ENCODE peak calls at places on chromosomes 12 and 14, in eight cellular contexts. One of them, this sample, is unnamed.

GRCh38 chr12:32032205-32032810 is 73.1 kb downstream of the RESF1 start:
- DNase-seq in EH: peak
- DNase-seq in esophagus muscularis mucosa: no peak
- DNase-seq in T-helper 9 cell: no peak
- DNase-seq in testis: no peak
- DNase-seq in HT-29: no peak
- DNase-seq in stimulated activated CD8-positive, alpha-beta memory T cell treated with anti-CD3 and anti-CD28 coated beads, Interleukin-15, amount 100 ng/mL, for 4 hours: no peak
- DNase-seq in iris pigment epithelial cell: peak
- DNase-seq in this sample: no peak

GRCh38 chr12:131011165-131012079 is 57.7 kb downstream of the ADGRD1 start:
- DNase-seq in T-helper 9 cell: no peak
- DNase-seq in iris pigment epithelial cell: no peak
- DNase-seq in testis: no peak
- DNase-seq in esophagus muscularis mucosa: no peak
- DNase-seq in HT-29: no peak
- DNase-seq in stimulated activated CD8-positive, alpha-beta memory T cell treated with anti-CD3 and anti-CD28 coated beads, Interleukin-15, amount 100 ng/mL, for 4 hours: no peak
- DNase-seq in EH: peak
- DNase-seq in this sample: no peak

GRCh38 chr12:40144023-40144422 is 38.1 kb upstream of the SLC2A13 start:
- DNase-seq in esophagus muscularis mucosa: no peak
- DNase-seq in stimulated activated CD8-positive, alpha-beta memory T cell treated with anti-CD3 and anti-CD28 coated beads, Interleukin-15, amount 100 ng/mL, for 4 hours: no peak
- DNase-seq in HT-29: no peak
- DNase-seq in T-helper 9 cell: no peak
- DNase-seq in EH: no peak
- DNase-seq in iris pigment epithelial cell: no peak
- DNase-seq in testis: peak
- DNase-seq in this sample: no peak

GRCh38 chr12:113276306-113276705 is 55.0 kb downstream of the TPCN1 start:
- DNase-seq in esophagus muscularis mucosa: no peak
- DNase-seq in T-helper 9 cell: no peak
- DNase-seq in EH: no peak
- DNase-seq in stimulated activated CD8-positive, alpha-beta memory T cell treated with anti-CD3 and anti-CD28 coated beads, Interleukin-15, amount 100 ng/mL, for 4 hours: no peak
- DNase-seq in iris pigment epithelial cell: no peak
- DNase-seq in testis: no peak
- DNase-seq in HT-29: no peak
- DNase-seq in this sample: no peak

GRCh38 chr14:69573205-69573840 is 1.3 kb downstream of the CCDC177 start:
- DNase-seq in HT-29: no peak
- DNase-seq in testis: no peak
- DNase-seq in stimulated activated CD8-positive, alpha-beta memory T cell treated with anti-CD3 and anti-CD28 coated beads, Interleukin-15, amount 100 ng/mL, for 4 hours: no peak
- DNase-seq in esophagus muscularis mucosa: no peak
- DNase-seq in EH: no peak
- DNase-seq in T-helper 9 cell: no peak
- DNase-seq in iris pigment epithelial cell: no peak
- DNase-seq in this sample: no peak

GRCh38 chr12:28232212-28232928 is 42.1 kb downstream of the CCDC91 start:
- DNase-seq in testis: no peak
- DNase-seq in iris pigment epithelial cell: no peak
- DNase-seq in esophagus muscularis mucosa: no peak
- DNase-seq in EH: no peak
- DNase-seq in HT-29: no peak
- DNase-seq in stimulated activated CD8-positive, alpha-beta memory T cell treated with anti-CD3 and anti-CD28 coated beads, Interleukin-15, amount 100 ng/mL, for 4 hours: no peak
- DNase-seq in T-helper 9 cell: no peak
- DNase-seq in this sample: no peak

GRCh38 chr12:102029148-102029547 is 32.6 kb downstream of the WASHC3 start:
- DNase-seq in EH: no peak
- DNase-seq in iris pigment epithelial cell: no peak
- DNase-seq in testis: no peak
- DNase-seq in HT-29: no peak
- DNase-seq in esophagus muscularis mucosa: no peak
- DNase-seq in T-helper 9 cell: no peak
- DNase-seq in stimulated activated CD8-positive, alpha-beta memory T cell treated with anti-CD3 and anti-CD28 coated beads, Interleukin-15, amount 100 ng/mL, for 4 hours: no peak
- DNase-seq in this sample: no peak

GRCh38 chr12:7175493-7175892 is 14.0 kb upstream of the PEX5 start:
- DNase-seq in stimulated activated CD8-positive, alpha-beta memory T cell treated with anti-CD3 and anti-CD28 coated beads, Interleukin-15, amount 100 ng/mL, for 4 hours: no peak
- DNase-seq in T-helper 9 cell: no peak
- DNase-seq in testis: no peak
- DNase-seq in iris pigment epithelial cell: peak
- DNase-seq in EH: peak
- DNase-seq in esophagus muscularis mucosa: no peak
- DNase-seq in HT-29: no peak
- DNase-seq in this sample: no peak

GRCh38 chr12:117878598-117878997 is 90.2 kb downstream of the KSR2 start:
- DNase-seq in EH: no peak
- DNase-seq in iris pigment epithelial cell: no peak
- DNase-seq in HT-29: no peak
- DNase-seq in T-helper 9 cell: no peak
- DNase-seq in testis: no peak
- DNase-seq in esophagus muscularis mucosa: no peak
- DNase-seq in stimulated activated CD8-positive, alpha-beta memory T cell treated with anti-CD3 and anti-CD28 coated beads, Interleukin-15, amount 100 ng/mL, for 4 hours: no peak
- DNase-seq in this sample: no peak

GRCh38 chr12:122865268-122866231 is 30.3 kb downstream of the HIP1R start:
- DNase-seq in stimulated activated CD8-positive, alpha-beta memory T cell treated with anti-CD3 and anti-CD28 coated beads, Interleukin-15, amount 100 ng/mL, for 4 hours: no peak
- DNase-seq in esophagus muscularis mucosa: no peak
- DNase-seq in iris pigment epithelial cell: peak
- DNase-seq in testis: peak
- DNase-seq in EH: no peak
- DNase-seq in T-helper 9 cell: no peak
- DNase-seq in HT-29: no peak
- DNase-seq in this sample: no peak

GRCh38 chr12:56127888-56128668 is at the start of gene ESYT1:
- DNase-seq in EH: peak
- DNase-seq in stimulated activated CD8-positive, alpha-beta memory T cell treated with anti-CD3 and anti-CD28 coated beads, Interleukin-15, amount 100 ng/mL, for 4 hours: peak
- DNase-seq in esophagus muscularis mucosa: peak
- DNase-seq in testis: peak
- DNase-seq in T-helper 9 cell: peak
- DNase-seq in HT-29: peak
- DNase-seq in iris pigment epithelial cell: peak
- DNase-seq in this sample: peak

GRCh38 chr12:109831365-109831764 is 1.8 kb downstream of the TRPV4 start:
- DNase-seq in esophagus muscularis mucosa: no peak
- DNase-seq in HT-29: no peak
- DNase-seq in stimulated activated CD8-positive, alpha-beta memory T cell treated with anti-CD3 and anti-CD28 coated beads, Interleukin-15, amount 100 ng/mL, for 4 hours: no peak
- DNase-seq in testis: no peak
- DNase-seq in EH: no peak
- DNase-seq in iris pigment epithelial cell: no peak
- DNase-seq in T-helper 9 cell: no peak
- DNase-seq in this sample: no peak

GRCh38 chr14:88831285-88831684 is 6.8 kb downstream of the TTC8 start:
- DNase-seq in testis: no peak
- DNase-seq in esophagus muscularis mucosa: no peak
- DNase-seq in iris pigment epithelial cell: peak
- DNase-seq in stimulated activated CD8-positive, alpha-beta memory T cell treated with anti-CD3 and anti-CD28 coated beads, Interleukin-15, amount 100 ng/mL, for 4 hours: no peak
- DNase-seq in T-helper 9 cell: no peak
- DNase-seq in HT-29: no peak
- DNase-seq in EH: peak
- DNase-seq in this sample: no peak

GRCh38 chr14:103391048-103391447 is 5.8 kb downstream of the MARK3 start:
- DNase-seq in EH: peak
- DNase-seq in testis: no peak
- DNase-seq in esophagus muscularis mucosa: no peak
- DNase-seq in HT-29: peak
- DNase-seq in stimulated activated CD8-positive, alpha-beta memory T cell treated with anti-CD3 and anti-CD28 coated beads, Interleukin-15, amount 100 ng/mL, for 4 hours: no peak
- DNase-seq in iris pigment epithelial cell: peak
- DNase-seq in T-helper 9 cell: peak
- DNase-seq in this sample: no peak

GRCh38 chr14:100708349-100709217 is 18.1 kb upstream of the DLK1 start:
- DNase-seq in HT-29: peak
- DNase-seq in T-helper 9 cell: no peak
- DNase-seq in iris pigment epithelial cell: peak
- DNase-seq in EH: no peak
- DNase-seq in stimulated activated CD8-positive, alpha-beta memory T cell treated with anti-CD3 and anti-CD28 coated beads, Interleukin-15, amount 100 ng/mL, for 4 hours: no peak
- DNase-seq in esophagus muscularis mucosa: no peak
- DNase-seq in testis: peak
- DNase-seq in this sample: peak

GRCh38 chr12:110545812-110546211 is 37.3 kb downstream of the PPTC7 start:
- DNase-seq in EH: peak
- DNase-seq in testis: no peak
- DNase-seq in stimulated activated CD8-positive, alpha-beta memory T cell treated with anti-CD3 and anti-CD28 coated beads, Interleukin-15, amount 100 ng/mL, for 4 hours: no peak
- DNase-seq in esophagus muscularis mucosa: no peak
- DNase-seq in HT-29: peak
- DNase-seq in iris pigment epithelial cell: peak
- DNase-seq in T-helper 9 cell: no peak
- DNase-seq in this sample: no peak